ENCODE peak calls at places on chromosomes 6 and 20, in six cellular contexts. One of them, this sample, is unnamed.
A peak's percentile ranks its signal among the peaks of the same experiment; 100 is the strongest.

GRCh38 chr6:52263709-52264320 is 19.5 kb upstream of the IL17F start:
- DNase-seq in breast epithelium: no peak
- DNase-seq in RWPE2: no peak
- DNase-seq in Peyer's patch: peak; percentile 71
- DNase-seq in esophagus muscularis mucosa: no peak
- DNase-seq in osteoblast: peak; percentile 72
- DNase-seq in this sample: peak; percentile 66

GRCh38 chr6:26224940-26225847 is 138.0 kb downstream of the HFE start:
- DNase-seq in breast epithelium: no peak
- DNase-seq in esophagus muscularis mucosa: no peak
- DNase-seq in osteoblast: peak; percentile 89
- DNase-seq in RWPE2: no peak
- DNase-seq in Peyer's patch: no peak
- DNase-seq in this sample: peak; percentile 94

GRCh38 chr6:90788781-90789180 is 201.9 kb upstream of the MAP3K7 start:
- DNase-seq in esophagus muscularis mucosa: no peak
- DNase-seq in RWPE2: no peak
- DNase-seq in Peyer's patch: no peak
- DNase-seq in osteoblast: no peak
- DNase-seq in breast epithelium: no peak
- DNase-seq in this sample: no peak

GRCh38 chr6:138830273-138830672 is 34.4 kb downstream of the ECT2L start:
- DNase-seq in osteoblast: no peak
- DNase-seq in breast epithelium: no peak
- DNase-seq in esophagus muscularis mucosa: no peak
- DNase-seq in Peyer's patch: no peak
- DNase-seq in RWPE2: no peak
- DNase-seq in this sample: no peak

GRCh38 chr20:7722564-7722963 is 217.7 kb downstream of the HAO1 start:
- DNase-seq in Peyer's patch: no peak
- DNase-seq in RWPE2: no peak
- DNase-seq in esophagus muscularis mucosa: no peak
- DNase-seq in osteoblast: no peak
- DNase-seq in breast epithelium: no peak
- DNase-seq in this sample: no peak

GRCh38 chr6:22471369-22471690 is 98.0 kb upstream of the HDGFL1 start:
- DNase-seq in RWPE2: no peak
- DNase-seq in osteoblast: no peak
- DNase-seq in esophagus muscularis mucosa: no peak
- DNase-seq in breast epithelium: no peak
- DNase-seq in Peyer's patch: no peak
- DNase-seq in this sample: no peak

GRCh38 chr6:108165714-108166663 is at the start of gene NR2E1:
- DNase-seq in RWPE2: no peak
- DNase-seq in esophagus muscularis mucosa: no peak
- DNase-seq in Peyer's patch: no peak
- DNase-seq in osteoblast: peak; percentile 89
- DNase-seq in breast epithelium: no peak
- DNase-seq in this sample: no peak

GRCh38 chr6:43933111-43933885 is 163.3 kb downstream of the VEGFA start:
- DNase-seq in esophagus muscularis mucosa: no peak
- DNase-seq in breast epithelium: peak; percentile 36
- DNase-seq in Peyer's patch: peak; percentile 34
- DNase-seq in RWPE2: no peak
- DNase-seq in osteoblast: peak; percentile 27
- DNase-seq in this sample: no peak

GRCh38 chr6:28606424-28607391 is 81.0 kb downstream of the GPX5 start:
- DNase-seq in osteoblast: peak; percentile 91
- DNase-seq in esophagus muscularis mucosa: no peak
- DNase-seq in Peyer's patch: no peak
- DNase-seq in RWPE2: no peak
- DNase-seq in breast epithelium: no peak
- DNase-seq in this sample: peak; percentile 83

GRCh38 chr6:32685603-32686002 is 19.1 kb upstream of the HLA-DQB1 start:
- DNase-seq in breast epithelium: no peak
- DNase-seq in esophagus muscularis mucosa: no peak
- DNase-seq in Peyer's patch: no peak
- DNase-seq in RWPE2: no peak
- DNase-seq in osteoblast: no peak
- DNase-seq in this sample: peak; percentile 3

DNA sequence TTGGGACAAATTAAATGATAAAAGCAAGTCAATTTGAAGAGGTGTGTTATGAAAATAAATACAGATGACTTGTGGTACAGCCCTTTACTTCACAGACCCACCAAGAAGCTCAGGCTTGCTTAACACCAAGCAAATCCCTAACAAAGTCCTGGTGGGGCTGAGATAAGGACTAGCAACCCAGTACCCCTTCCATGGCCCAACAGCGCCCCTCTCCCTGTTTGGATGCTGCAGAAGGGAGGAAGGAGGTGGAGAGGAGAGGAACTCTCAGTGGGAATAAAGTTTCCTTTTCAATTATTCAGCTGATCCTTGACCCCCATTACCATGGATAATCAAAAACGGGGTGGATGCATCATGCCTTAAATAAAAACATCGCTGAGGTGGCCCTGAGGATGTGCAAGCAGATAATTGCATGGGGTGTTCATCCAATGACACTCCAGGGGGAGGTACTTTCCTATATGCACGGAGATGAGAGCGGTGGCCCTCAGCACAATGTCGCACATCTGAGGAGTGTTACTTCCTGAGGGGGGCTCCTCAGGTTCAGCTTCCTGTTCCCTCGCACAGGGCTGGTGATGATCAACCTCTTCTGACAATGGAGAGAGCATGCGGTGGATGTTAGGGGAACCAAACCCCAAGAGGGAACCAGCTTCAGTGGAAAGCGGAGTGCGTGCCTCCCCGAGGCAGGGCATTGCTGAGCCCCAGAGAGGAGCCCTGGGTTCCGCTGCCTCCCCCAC is 4.4 kb upstream of the ZNF831 start:
- DNase-seq in osteoblast: no peak
- DNase-seq in breast epithelium: no peak
- DNase-seq in esophagus muscularis mucosa: no peak
- DNase-seq in RWPE2: no peak
- DNase-seq in Peyer's patch: no peak
- DNase-seq in this sample: no peak
- H3K4me3 ChIP-seq in osteoblast: no peak overlapping the region
- H3K4me3 ChIP-seq in breast epithelium: peak overlapping the region; percentile 11
- H3K4me3 ChIP-seq in esophagus muscularis mucosa: no peak overlapping the region
- H3K4me3 ChIP-seq in RWPE2: no peak overlapping the region
- H3K4me3 ChIP-seq in Peyer's patch: peak overlapping the region; percentile 13
- H3K4me3 ChIP-seq in this sample: no peak overlapping the region

DNA sequence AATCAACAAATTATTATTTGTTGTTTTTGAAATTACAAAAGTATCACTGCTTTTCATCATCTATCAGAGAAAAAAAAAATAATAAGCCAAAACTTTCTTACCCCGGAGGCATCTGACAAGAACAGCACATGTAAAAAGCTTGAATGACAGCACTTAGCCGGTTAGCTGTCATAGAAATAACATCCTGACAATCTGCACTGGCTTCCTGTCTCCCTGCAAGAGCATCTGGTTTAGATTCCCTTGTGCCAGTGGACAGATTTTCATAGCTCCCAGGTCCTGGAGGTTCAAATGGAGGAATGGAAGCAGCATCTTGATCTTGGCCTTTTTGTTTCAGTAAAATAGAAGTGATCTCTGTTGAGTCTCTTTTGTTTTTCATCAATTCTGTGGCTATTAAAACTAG is 74.8 kb downstream of the HACE1 start:
- DNase-seq in RWPE2: no peak
- DNase-seq in esophagus muscularis mucosa: no peak
- DNase-seq in osteoblast: no peak
- DNase-seq in breast epithelium: no peak
- DNase-seq in Peyer's patch: no peak
- DNase-seq in this sample: peak; percentile 10
- H3K36me3 ChIP-seq in RWPE2: peaks cover 15% of the 10 kb centered on the region
- H3K36me3 ChIP-seq in esophagus muscularis mucosa: peaks cover 22% of the 10 kb centered on the region
- H3K36me3 ChIP-seq in osteoblast: no peaks in the 10 kb centered on the region
- H3K36me3 ChIP-seq in breast epithelium: no peaks in the 10 kb centered on the region
- H3K36me3 ChIP-seq in Peyer's patch: no peaks in the 10 kb centered on the region
- H3K36me3 ChIP-seq in this sample: peaks cover 4% of the 10 kb centered on the region

GRCh38 chr20:56032251-56032650 is 26.9 kb upstream of the CBLN4 start:
- DNase-seq in breast epithelium: no peak
- DNase-seq in RWPE2: no peak
- DNase-seq in Peyer's patch: no peak
- DNase-seq in osteoblast: no peak
- DNase-seq in esophagus muscularis mucosa: no peak
- DNase-seq in this sample: peak; percentile 0
- H3K9me3 ChIP-seq in breast epithelium: peaks cover 60% of the 10 kb centered on the region
- H3K9me3 ChIP-seq in RWPE2: peaks cover 33% of the 10 kb centered on the region
- H3K9me3 ChIP-seq in Peyer's patch: no peaks in the 10 kb centered on the region
- H3K9me3 ChIP-seq in osteoblast: peaks cover 7% of the 10 kb centered on the region
- H3K9me3 ChIP-seq in esophagus muscularis mucosa: no peaks in the 10 kb centered on the region
- H3K9me3 ChIP-seq in this sample: no peaks in the 10 kb centered on the region

GRCh38 chr20:56752274-56752673 is 123.2 kb downstream of the TFAP2C start:
- DNase-seq in RWPE2: no peak
- DNase-seq in osteoblast: no peak
- DNase-seq in esophagus muscularis mucosa: no peak
- DNase-seq in Peyer's patch: no peak
- DNase-seq in breast epithelium: no peak
- DNase-seq in this sample: no peak

GRCh38 chr20:56750430-56750829 is 121.3 kb downstream of the TFAP2C start:
- DNase-seq in osteoblast: no peak
- DNase-seq in esophagus muscularis mucosa: no peak
- DNase-seq in breast epithelium: no peak
- DNase-seq in Peyer's patch: no peak
- DNase-seq in RWPE2: no peak
- DNase-seq in this sample: peak; percentile 38

GRCh38 chr20:56748476-56749377 is 119.6 kb downstream of the TFAP2C start:
- DNase-seq in osteoblast: no peak
- DNase-seq in RWPE2: no peak
- DNase-seq in esophagus muscularis mucosa: no peak
- DNase-seq in Peyer's patch: no peak
- DNase-seq in breast epithelium: no peak
- DNase-seq in this sample: no peak
- H3K4me3 ChIP-seq in osteoblast: no peak overlapping the region
- H3K4me3 ChIP-seq in RWPE2: no peak overlapping the region
- H3K4me3 ChIP-seq in esophagus muscularis mucosa: no peak overlapping the region
- H3K4me3 ChIP-seq in Peyer's patch: no peak overlapping the region
- H3K4me3 ChIP-seq in breast epithelium: no peak overlapping the region
- H3K4me3 ChIP-seq in this sample: no peak overlapping the region

DNA sequence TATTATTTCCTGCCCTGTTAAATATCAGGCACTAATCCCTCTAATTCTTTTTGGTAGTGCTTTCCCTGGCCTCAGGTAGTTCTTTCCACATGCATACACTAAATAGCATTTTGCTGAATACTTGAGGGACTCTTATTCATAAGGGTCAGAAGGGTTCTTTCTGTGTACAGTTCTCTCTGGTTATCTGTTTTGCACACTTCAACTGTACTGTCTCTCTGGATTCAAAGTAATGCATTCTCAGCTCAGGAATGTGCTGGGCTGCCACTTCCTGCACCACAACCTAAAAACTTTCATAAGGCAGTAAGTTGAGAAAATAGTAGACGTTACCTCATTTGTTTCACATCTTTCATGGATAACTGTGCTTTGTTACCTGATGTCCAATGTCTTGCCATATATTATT is 32.1 kb downstream of the C6orf141 start:
- DNase-seq in esophagus muscularis mucosa: no peak
- DNase-seq in breast epithelium: no peak
- DNase-seq in Peyer's patch: no peak
- DNase-seq in osteoblast: no peak
- DNase-seq in RWPE2: no peak
- DNase-seq in this sample: peak; percentile 41
- H3K36me3 ChIP-seq in esophagus muscularis mucosa: no peaks in the 10 kb centered on the region
- H3K36me3 ChIP-seq in breast epithelium: no peaks in the 10 kb centered on the region
- H3K36me3 ChIP-seq in Peyer's patch: no peaks in the 10 kb centered on the region
- H3K36me3 ChIP-seq in osteoblast: no peaks in the 10 kb centered on the region
- H3K36me3 ChIP-seq in RWPE2: no peaks in the 10 kb centered on the region
- H3K36me3 ChIP-seq in this sample: no peaks in the 10 kb centered on the region

GRCh38 chr20:64026-64603 is 23.4 kb upstream of the DEFB125 start:
- DNase-seq in breast epithelium: no peak
- DNase-seq in Peyer's patch: no peak
- DNase-seq in esophagus muscularis mucosa: no peak
- DNase-seq in osteoblast: no peak
- DNase-seq in RWPE2: no peak
- DNase-seq in this sample: no peak
- H3K9me3 ChIP-seq in breast epithelium: no peaks in the 10 kb centered on the region
- H3K9me3 ChIP-seq in Peyer's patch: no peaks in the 10 kb centered on the region
- H3K9me3 ChIP-seq in esophagus muscularis mucosa: no peaks in the 10 kb centered on the region
- H3K9me3 ChIP-seq in osteoblast: peaks cover 6% of the 10 kb centered on the region
- H3K9me3 ChIP-seq in RWPE2: no peaks in the 10 kb centered on the region
- H3K9me3 ChIP-seq in this sample: no peaks in the 10 kb centered on the region

GRCh38 chr6:145534986-145535385 is 200.3 kb downstream of the EPM2A start:
- DNase-seq in Peyer's patch: no peak
- DNase-seq in osteoblast: no peak
- DNase-seq in RWPE2: no peak
- DNase-seq in esophagus muscularis mucosa: no peak
- DNase-seq in breast epithelium: no peak
- DNase-seq in this sample: no peak

GRCh38 chr6:145530454-145530853 is 204.9 kb downstream of the EPM2A start:
- DNase-seq in RWPE2: no peak
- DNase-seq in esophagus muscularis mucosa: no peak
- DNase-seq in osteoblast: no peak
- DNase-seq in breast epithelium: no peak
- DNase-seq in Peyer's patch: no peak
- DNase-seq in this sample: no peak

GRCh38 chr6:145531032-145531431 is 204.3 kb downstream of the EPM2A start:
- DNase-seq in breast epithelium: no peak
- DNase-seq in esophagus muscularis mucosa: no peak
- DNase-seq in osteoblast: no peak
- DNase-seq in RWPE2: no peak
- DNase-seq in Peyer's patch: no peak
- DNase-seq in this sample: no peak

GRCh38 chr6:145531822-145532221 is 203.5 kb downstream of the EPM2A start:
- DNase-seq in breast epithelium: no peak
- DNase-seq in osteoblast: no peak
- DNase-seq in esophagus muscularis mucosa: no peak
- DNase-seq in Peyer's patch: no peak
- DNase-seq in RWPE2: no peak
- DNase-seq in this sample: no peak

GRCh38 chr6:145532361-145532760 is 203.0 kb downstream of the EPM2A start:
- DNase-seq in esophagus muscularis mucosa: no peak
- DNase-seq in Peyer's patch: no peak
- DNase-seq in RWPE2: no peak
- DNase-seq in osteoblast: no peak
- DNase-seq in breast epithelium: no peak
- DNase-seq in this sample: no peak
- H3K4me3 ChIP-seq in esophagus muscularis mucosa: no peak overlapping the region
- H3K4me3 ChIP-seq in Peyer's patch: no peak overlapping the region
- H3K4me3 ChIP-seq in RWPE2: no peak overlapping the region
- H3K4me3 ChIP-seq in osteoblast: no peak overlapping the region
- H3K4me3 ChIP-seq in breast epithelium: no peak overlapping the region
- H3K4me3 ChIP-seq in this sample: no peak overlapping the region

GRCh38 chr20:62307226-62308101 is 4.7 kb downstream of the ADRM1 start:
- DNase-seq in esophagus muscularis mucosa: no peak
- DNase-seq in breast epithelium: no peak
- DNase-seq in RWPE2: peak; percentile 88
- DNase-seq in osteoblast: no peak
- DNase-seq in Peyer's patch: no peak
- DNase-seq in this sample: no peak
- H3K36me3 ChIP-seq in esophagus muscularis mucosa: peaks cover 59% of the 10 kb centered on the region
- H3K36me3 ChIP-seq in breast epithelium: no peaks in the 10 kb centered on the region
- H3K36me3 ChIP-seq in RWPE2: peaks cover 87% of the 10 kb centered on the region
- H3K36me3 ChIP-seq in osteoblast: peaks cover 43% of the 10 kb centered on the region
- H3K36me3 ChIP-seq in Peyer's patch: no peaks in the 10 kb centered on the region
- H3K36me3 ChIP-seq in this sample: peaks cover 54% of the 10 kb centered on the region

This sample was measured in cardiac muscle cell.